ENCODE peak calls at places on chromosomes 2 and 18, in seven cellular contexts. One of them, this sample, is unnamed.
A peak's percentile ranks its signal among the peaks of the same experiment; 100 is the strongest.

GRCh38 chr2:102009557-102009956 is 17.8 kb downstream of the IL1R2 start:
- DNase-seq in PC-3: no peak
- DNase-seq in PC-9: no peak
- DNase-seq in GM23248: no peak
- DNase-seq in MM.1S: no peak
- DNase-seq in HCT116: no peak
- DNase-seq in GM23338: no peak
- DNase-seq in this sample: no peak

GRCh38 chr2:221447310-221447709 is 124.8 kb downstream of the EPHA4 start:
- DNase-seq in GM23248: no peak
- DNase-seq in PC-3: peak; percentile 19
- DNase-seq in GM23338: peak; percentile 51
- DNase-seq in MM.1S: no peak
- DNase-seq in HCT116: no peak
- DNase-seq in PC-9: no peak
- DNase-seq in this sample: peak; percentile 48

GRCh38 chr2:159152119-159152778 is 134.3 kb downstream of the WDSUB1 start:
- DNase-seq in MM.1S: no peak
- DNase-seq in HCT116: no peak
- DNase-seq in GM23248: no peak
- DNase-seq in PC-3: no peak
- DNase-seq in GM23338: no peak
- DNase-seq in PC-9: no peak
- DNase-seq in this sample: no peak

GRCh38 chr2:62029910-62030309 is 124.4 kb downstream of the COMMD1 start:
- DNase-seq in GM23338: no peak
- DNase-seq in HCT116: no peak
- DNase-seq in PC-3: no peak
- DNase-seq in GM23248: no peak
- DNase-seq in PC-9: no peak
- DNase-seq in MM.1S: no peak
- DNase-seq in this sample: no peak

GRCh38 chr18:3384664-3385189 is 65.2 kb upstream of the TGIF1 start:
- DNase-seq in PC-3: peak; percentile 22
- DNase-seq in PC-9: peak; percentile 99
- DNase-seq in MM.1S: no peak
- DNase-seq in GM23338: no peak
- DNase-seq in HCT116: no peak
- DNase-seq in GM23248: no peak
- DNase-seq in this sample: no peak

GRCh38 chr2:96623116-96623515 is 15.0 kb downstream of the KANSL3 start:
- DNase-seq in MM.1S: no peak
- DNase-seq in PC-9: no peak
- DNase-seq in PC-3: no peak
- DNase-seq in GM23338: no peak
- DNase-seq in HCT116: no peak
- DNase-seq in GM23248: no peak
- DNase-seq in this sample: no peak

GRCh38 chr2:169768262-169768995 is 30.2 kb upstream of the SSB start:
- DNase-seq in MM.1S: no peak
- DNase-seq in HCT116: no peak
- DNase-seq in PC-9: no peak
- DNase-seq in GM23248: peak; percentile 35
- DNase-seq in GM23338: peak; percentile 21
- DNase-seq in PC-3: no peak
- DNase-seq in this sample: no peak

GRCh38 chr2:160242863-160243552 is 42.9 kb upstream of the ITGB6 start:
- DNase-seq in GM23248: no peak
- DNase-seq in PC-9: no peak
- DNase-seq in PC-3: no peak
- DNase-seq in GM23338: no peak
- DNase-seq in HCT116: no peak
- DNase-seq in MM.1S: peak; percentile 34
- DNase-seq in this sample: no peak

GRCh38 chr2:16038586-16038985 is 98.2 kb downstream of the MYCN start:
- DNase-seq in PC-3: no peak
- DNase-seq in HCT116: no peak
- DNase-seq in GM23248: no peak
- DNase-seq in GM23338: no peak
- DNase-seq in MM.1S: no peak
- DNase-seq in PC-9: no peak
- DNase-seq in this sample: no peak

GRCh38 chr2:67476808-67477790 is 80.0 kb downstream of the ETAA1 start:
- DNase-seq in MM.1S: peak; percentile 62
- DNase-seq in PC-9: peak; percentile 50
- DNase-seq in GM23338: peak; percentile 60
- DNase-seq in HCT116: peak; percentile 12
- DNase-seq in PC-3: peak; percentile 76
- DNase-seq in GM23248: peak; percentile 59
- DNase-seq in this sample: peak; percentile 62

GRCh38 chr2:3282056-3282998 is 95.3 kb downstream of the EIPR1 start:
- DNase-seq in GM23248: no peak
- DNase-seq in MM.1S: no peak
- DNase-seq in HCT116: no peak
- DNase-seq in PC-3: peak; percentile 69
- DNase-seq in PC-9: no peak
- DNase-seq in GM23338: no peak
- DNase-seq in this sample: no peak

GRCh38 chr18:23669202-23669766 is 6.6 kb upstream of the ANKRD29 start:
- DNase-seq in GM23248: no peak
- DNase-seq in PC-3: no peak
- DNase-seq in HCT116: no peak
- DNase-seq in GM23338: no peak
- DNase-seq in PC-9: no peak
- DNase-seq in MM.1S: no peak
- DNase-seq in this sample: no peak

GRCh38 chr2:186135697-186136096 is 350.4 kb upstream of the ZC3H15 start:
- DNase-seq in PC-9: no peak
- DNase-seq in HCT116: no peak
- DNase-seq in GM23338: no peak
- DNase-seq in GM23248: peak; percentile 57
- DNase-seq in PC-3: peak; percentile 38
- DNase-seq in MM.1S: no peak
- DNase-seq in this sample: no peak

GRCh38 chr2:3736112-3736511 is 32.7 kb downstream of the DCDC2C start:
- DNase-seq in MM.1S: no peak
- DNase-seq in GM23338: no peak
- DNase-seq in PC-3: no peak
- DNase-seq in HCT116: no peak
- DNase-seq in GM23248: no peak
- DNase-seq in PC-9: no peak
- DNase-seq in this sample: no peak

GRCh38 chr2:119305497-119306195 is 61.0 kb downstream of the C2orf76 start:
- DNase-seq in GM23248: peak; percentile 11
- DNase-seq in HCT116: no peak
- DNase-seq in PC-9: no peak
- DNase-seq in MM.1S: peak; percentile 25
- DNase-seq in GM23338: no peak
- DNase-seq in PC-3: no peak
- DNase-seq in this sample: no peak

GRCh38 chr2:148528356-148529064 is 116.0 kb upstream of the EPC2 start:
- DNase-seq in GM23338: no peak
- DNase-seq in MM.1S: no peak
- DNase-seq in GM23248: no peak
- DNase-seq in HCT116: no peak
- DNase-seq in PC-9: no peak
- DNase-seq in PC-3: no peak
- DNase-seq in this sample: no peak

GRCh38 chr2:167264380-167264779 is 376.1 kb downstream of the XIRP2 start:
- DNase-seq in MM.1S: peak; percentile 15
- DNase-seq in PC-3: peak; percentile 71
- DNase-seq in GM23338: peak; percentile 68
- DNase-seq in HCT116: no peak
- DNase-seq in GM23248: peak; percentile 16
- DNase-seq in PC-9: no peak
- DNase-seq in this sample: no peak

GRCh38 chr2:181063696-181064095 is 83.3 kb downstream of the UBE2E3 start:
- DNase-seq in PC-9: no peak
- DNase-seq in MM.1S: no peak
- DNase-seq in HCT116: no peak
- DNase-seq in PC-3: no peak
- DNase-seq in GM23248: no peak
- DNase-seq in GM23338: no peak
- DNase-seq in this sample: no peak

GRCh38 chr2:207223051-207223450 is 57.3 kb upstream of the KLF7 start:
- DNase-seq in PC-9: no peak
- DNase-seq in GM23338: no peak
- DNase-seq in GM23248: peak; percentile 79
- DNase-seq in HCT116: no peak
- DNase-seq in MM.1S: no peak
- DNase-seq in PC-3: peak; percentile 41
- DNase-seq in this sample: no peak

GRCh38 chr2:241323777-241324176 is 8.1 kb downstream of the SEPTIN2 start:
- DNase-seq in PC-3: no peak
- DNase-seq in PC-9: no peak
- DNase-seq in GM23248: no peak
- DNase-seq in HCT116: no peak
- DNase-seq in GM23338: no peak
- DNase-seq in MM.1S: no peak
- DNase-seq in this sample: no peak

GRCh38 chr18:616380-616995 is 19.7 kb downstream of the CLUL1 start:
- DNase-seq in MM.1S: peak; percentile 62
- DNase-seq in GM23338: peak; percentile 71
- DNase-seq in GM23248: peak; percentile 82
- DNase-seq in PC-3: peak; percentile 65
- DNase-seq in PC-9: no peak
- DNase-seq in HCT116: peak; percentile 35
- DNase-seq in this sample: peak; percentile 65

GRCh38 chr2:161332568-161332967 is 24.3 kb downstream of the PSMD14 start:
- DNase-seq in HCT116: no peak
- DNase-seq in PC-9: no peak
- DNase-seq in PC-3: no peak
- DNase-seq in GM23338: no peak
- DNase-seq in MM.1S: no peak
- DNase-seq in GM23248: no peak
- DNase-seq in this sample: no peak

GRCh38 chr2:182301093-182301492 is 125.7 kb downstream of the PDE1A start:
- DNase-seq in PC-9: no peak
- DNase-seq in MM.1S: no peak
- DNase-seq in HCT116: no peak
- DNase-seq in GM23338: no peak
- DNase-seq in GM23248: peak; percentile 14
- DNase-seq in PC-3: peak; percentile 33
- DNase-seq in this sample: no peak

GRCh38 chr18:79459946-79460345 is 64.2 kb downstream of the NFATC1 start:
- DNase-seq in PC-9: no peak
- DNase-seq in MM.1S: no peak
- DNase-seq in GM23338: no peak
- DNase-seq in GM23248: no peak
- DNase-seq in PC-3: no peak
- DNase-seq in HCT116: no peak
- DNase-seq in this sample: no peak

GRCh38 chr2:174606336-174606735 is 8.7 kb upstream of the WIPF1 start:
- DNase-seq in MM.1S: no peak
- DNase-seq in PC-9: no peak
- DNase-seq in GM23248: peak; percentile 95
- DNase-seq in GM23338: no peak
- DNase-seq in PC-3: peak; percentile 89
- DNase-seq in HCT116: no peak
- DNase-seq in this sample: peak; percentile 73

GRCh38 chr18:63970803-63971191 is 916 bp downstream of the SERPINB8 start:
- DNase-seq in HCT116: no peak
- DNase-seq in MM.1S: no peak
- DNase-seq in GM23248: peak; percentile 77
- DNase-seq in PC-9: peak; percentile 60
- DNase-seq in GM23338: peak; percentile 65
- DNase-seq in PC-3: peak; percentile 33
- DNase-seq in this sample: peak; percentile 78

GRCh38 chr2:199463000-199463692 is 5.4 kb upstream of the SATB2 start:
- DNase-seq in PC-9: no peak
- DNase-seq in GM23248: peak; percentile 91
- DNase-seq in MM.1S: peak; percentile 65
- DNase-seq in PC-3: peak; percentile 80
- DNase-seq in HCT116: no peak
- DNase-seq in GM23338: peak; percentile 84
- DNase-seq in this sample: peak; percentile 85

DNA sequence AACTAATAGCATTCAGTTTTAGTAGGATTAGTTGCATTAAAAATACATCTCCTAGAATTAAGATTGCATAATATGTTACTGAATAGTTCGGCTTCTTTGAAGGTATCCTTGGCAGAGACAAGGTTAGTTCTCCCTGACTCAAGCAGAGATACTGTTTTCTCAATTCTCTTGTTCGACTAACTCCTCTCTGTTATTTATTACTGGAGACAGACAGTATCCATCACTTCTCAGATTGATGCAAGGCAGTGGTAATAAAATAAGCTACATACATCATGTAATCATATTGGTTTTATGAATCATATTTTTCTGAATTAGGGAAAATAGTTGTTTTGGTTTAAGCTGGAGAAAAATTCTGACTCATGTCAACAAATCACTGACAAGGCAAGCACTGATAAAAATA is 134.8 kb downstream of the SLC8A1 start:
- DNase-seq in PC-3: peak; percentile 64
- DNase-seq in MM.1S: no peak
- DNase-seq in GM23338: no peak
- DNase-seq in GM23248: peak; percentile 42
- DNase-seq in PC-9: no peak
- DNase-seq in HCT116: no peak
- DNase-seq in this sample: no peak
- H3K4me2 ChIP-seq in PC-3: no peak overlapping the region
- H3K4me2 ChIP-seq in MM.1S: no peak overlapping the region
- H3K4me2 ChIP-seq in GM23338: no peak overlapping the region
- H3K4me2 ChIP-seq in GM23248: peak overlapping the region; percentile 2
- H3K4me2 ChIP-seq in PC-9: no peak overlapping the region
- H3K4me2 ChIP-seq in HCT116: no peak overlapping the region
- H3K4me2 ChIP-seq in this sample: no peak overlapping the region

GRCh38 chr2:69306612-69306896 is 80.5 kb downstream of the GFPT1 start:
- DNase-seq in GM23248: no peak
- DNase-seq in GM23338: no peak
- DNase-seq in HCT116: no peak
- DNase-seq in PC-3: no peak
- DNase-seq in MM.1S: no peak
- DNase-seq in PC-9: no peak
- DNase-seq in this sample: no peak
- TF ChIP-seq EZH2 in GM23248: no peak
- TF ChIP-seq EZH2 in GM23338: no peak
- TF ChIP-seq EZH2 in HCT116: no peak
- TF ChIP-seq EZH2 in PC-3: no peak
- TF ChIP-seq EZH2 in MM.1S: no peak
- TF ChIP-seq EZH2 in PC-9: no peak
- TF ChIP-seq EZH2 in this sample: no peak

GRCh38 chr18:21599585-21600525 is 649 bp downstream of the ESCO1 start:
- DNase-seq in MM.1S: peak; percentile 64
- DNase-seq in GM23248: peak; percentile 71
- DNase-seq in PC-9: peak; percentile 45
- DNase-seq in PC-3: peak; percentile 45
- DNase-seq in HCT116: no peak
- DNase-seq in GM23338: peak; percentile 79
- DNase-seq in this sample: peak; percentile 84
- H3K9me2 ChIP-seq in MM.1S: no peaks in the 10 kb centered on the region
- H3K9me2 ChIP-seq in GM23248: no peaks in the 10 kb centered on the region
- H3K9me2 ChIP-seq in PC-9: no peaks in the 10 kb centered on the region
- H3K9me2 ChIP-seq in PC-3: no peaks in the 10 kb centered on the region
- H3K9me2 ChIP-seq in HCT116: no peaks in the 10 kb centered on the region
- H3K9me2 ChIP-seq in GM23338: no peaks in the 10 kb centered on the region
- H3K9me2 ChIP-seq in this sample: no peaks in the 10 kb centered on the region

DNA sequence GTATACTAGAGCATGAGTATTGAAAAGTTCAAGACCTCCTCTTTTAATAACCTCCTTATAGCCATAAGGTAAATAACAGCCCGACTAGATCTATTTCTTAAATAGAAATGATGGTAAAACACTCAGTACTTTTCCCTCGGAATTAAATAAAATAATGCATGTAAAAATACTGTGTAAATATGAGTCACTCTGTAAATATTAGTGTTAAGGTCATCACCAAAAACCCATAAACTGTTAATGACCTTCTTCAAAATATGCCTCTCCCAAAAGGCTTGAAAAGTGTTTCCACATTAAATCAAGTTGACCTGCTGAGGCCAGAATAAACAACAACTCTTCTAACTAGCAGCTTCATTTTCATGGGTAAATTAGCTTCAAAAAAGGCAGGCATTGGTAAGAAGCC is 25.3 kb upstream of the BZW1 start:
- DNase-seq in HCT116: no peak
- DNase-seq in PC-9: peak; percentile 91
- DNase-seq in GM23248: peak; percentile 57
- DNase-seq in MM.1S: no peak
- DNase-seq in PC-3: peak; percentile 89
- DNase-seq in GM23338: no peak
- DNase-seq in this sample: no peak
- H3K4me2 ChIP-seq in HCT116: peak overlapping the region; percentile 75
- H3K4me2 ChIP-seq in PC-9: peak overlapping the region; percentile 79
- H3K4me2 ChIP-seq in GM23248: peak overlapping the region; percentile 76
- H3K4me2 ChIP-seq in MM.1S: no peak overlapping the region
- H3K4me2 ChIP-seq in PC-3: peak overlapping the region; percentile 81
- H3K4me2 ChIP-seq in GM23338: no peak overlapping the region
- H3K4me2 ChIP-seq in this sample: peak overlapping the region; percentile 7